ENCODE peak calls at places on chromosomes 5 and 9, in ten cellular contexts. I is hepatic stellate cell; R is stimulated activated CD8-positive, alpha-beta memory T cell treated with anti-CD3 and anti-CD28 coated beads, Interleukin-2, amount 100 ng/mL, for 48 hours; E is cardiac fibroblast; G is upper lobe of left lung; V is heart right ventricle; W is pancreas; K is midbrain; N is RCC 7860; O is NCI-H2029. A is an unnamed sample.

GRCh38 chr5:96703985-96704384 is 41.8 kb downstream of the CAST start:
- DNase-seq in V (no peak), W (no peak), E (no peak), I (no peak), R (no peak), G (no peak), K (no peak), O (no peak), N (no peak), A (no peak)

GRCh38 chr9:34810187-34810524 is 100.2 kb upstream of the CCL21 start:
- DNase-seq in E (no peak), I (no peak), W (no peak), V (no peak), R (no peak), G (no peak), N (no peak), K (no peak), O (no peak), A (no peak)

GRCh38 chr9:110021891-110022290 is 186.1 kb downstream of the C9orf152 start:
- DNase-seq in W (no peak), K (peak; percentile 22), N (no peak), R (no peak), V (no peak), O (no peak), E (no peak), G (no peak), I (no peak), A (no peak)

GRCh38 chr5:37767961-37768360 is 71.9 kb downstream of the GDNF start:
- DNase-seq in K (peak; percentile 84), E (no peak), I (no peak), V (no peak), O (no peak), G (no peak), R (no peak), W (no peak), N (no peak), A (no peak)

GRCh38 chr9:113511047-113511521 is 47.6 kb downstream of the RGS3 start:
- DNase-seq in O (no peak), K (no peak), R (no peak), G (no peak), W (peak; percentile 79), E (no peak), N (peak; percentile 45), I (no peak), V (peak; percentile 62), A (no peak)

GRCh38 chr9:87278971-87279731 is 218.5 kb upstream of the DAPK1 start:
- DNase-seq in O (no peak), W (no peak), E (peak; percentile 41), N (no peak), R (no peak), G (no peak), I (no peak), V (no peak), K (no peak), A (no peak)

GRCh38 chr5:158594595-158595242 is 505.0 kb downstream of the EBF1 start:
- DNase-seq in N (no peak), E (no peak), G (no peak), O (no peak), K (no peak), R (no peak), W (no peak), I (no peak), V (no peak), A (no peak)

GRCh38 chr5:136699661-136700060 is 334.3 kb upstream of the TRPC7 start:
- DNase-seq in G (no peak), I (no peak), N (no peak), V (no peak), K (no peak), O (no peak), E (no peak), R (no peak), W (no peak), A (no peak)

GRCh38 chr5:133340822-133341221 is 271.5 kb downstream of the FSTL4 start:
- DNase-seq in R (no peak), K (no peak), G (no peak), N (no peak), W (no peak), I (no peak), E (no peak), O (no peak), V (no peak), A (no peak)

GRCh38 chr5:141040093-141040762 is 10.9 kb upstream of the PCDHB1 start:
- DNase-seq in N (no peak), G (peak; percentile 88), K (peak; percentile 82), R (no peak), W (peak; percentile 74), O (peak; percentile 92), I (no peak), E (peak; percentile 45), V (peak; percentile 9), A (peak; percentile 67)

GRCh38 chr5:39757121-39757520 is 332.3 kb upstream of the DAB2 start:
- DNase-seq in O (no peak), W (no peak), V (no peak), K (no peak), R (no peak), I (no peak), N (peak; percentile 29), E (peak; percentile 33), G (no peak), A (no peak)

GRCh38 chr9:80147866-80148265 is 576.1 kb downstream of the TLE4 start:
- DNase-seq in I (no peak), G (no peak), K (no peak), E (no peak), R (no peak), W (no peak), N (no peak), V (no peak), O (no peak), A (no peak)

GRCh38 chr5:174970502-174970901 is 246.1 kb downstream of the MSX2 start:
- DNase-seq in N (no peak), I (no peak), R (no peak), O (no peak), E (no peak), W (no peak), G (no peak), K (no peak), V (no peak), A (no peak)

GRCh38 chr5:170863646-170864045 is 1.8 kb downstream of the RANBP17 start:
- DNase-seq in N (no peak), R (no peak), I (no peak), W (no peak), G (no peak), E (peak; percentile 83), V (no peak), O (no peak), K (no peak), A (no peak)

GRCh38 chr5:57715296-57715695 is 232.7 kb upstream of the ACTBL2 start:
- DNase-seq in N (no peak), O (no peak), E (peak; percentile 49), I (no peak), R (no peak), G (no peak), W (no peak), V (no peak), K (no peak), A (no peak)

GRCh38 chr5:56757077-56757476 is 58.3 kb upstream of the MAP3K1 start:
- DNase-seq in N (no peak), E (no peak), O (no peak), W (no peak), K (no peak), V (no peak), G (peak; percentile 27), R (no peak), I (no peak), A (no peak)

GRCh38 chr9:8857330-8858249 is 1058.0 kb upstream of the DMAC1 start:
- DNase-seq in G (peak; percentile 90), E (peak; percentile 34), I (no peak), R (peak; percentile 11), K (peak; percentile 83), W (peak; percentile 38), V (peak; percentile 55), N (peak; percentile 65), O (no peak), A (peak; percentile 21)

GRCh38 chr5:146040559-146040958 is 64.8 kb downstream of the PLAC8L1 start:
- DNase-seq in O (no peak), W (no peak), N (no peak), I (no peak), K (no peak), R (no peak), G (no peak), V (peak; percentile 16), E (no peak), A (no peak)

GRCh38 chr5:14138608-14139540 is 4.3 kb upstream of the TRIO start:
- DNase-seq in W (no peak), O (no peak), E (no peak), N (no peak), G (no peak), I (no peak), R (no peak), V (no peak), K (no peak), A (no peak)

GRCh38 chr5:91443028-91443427 is 59.9 kb upstream of the ARRDC3 start:
- DNase-seq in K (no peak), I (peak; percentile 6), G (no peak), R (no peak), O (no peak), E (peak; percentile 62), N (peak; percentile 5), V (no peak), W (no peak), A (no peak)

GRCh38 chr5:181100121-181101015 is 30.6 kb downstream of the OR2V1 start:
- DNase-seq in E (no peak), R (peak; percentile 14), I (no peak), W (no peak), G (peak; percentile 84), K (no peak), N (no peak), O (no peak), V (no peak), A (no peak)

GRCh38 chr5:150454492-150455229 is 5.1 kb upstream of the RPS14 start:
- DNase-seq in V (no peak), O (no peak), W (no peak), G (no peak), R (no peak), I (no peak), K (no peak), N (no peak), E (no peak), A (no peak)

GRCh38 chr9:76926324-76926731 is 20.4 kb upstream of the PRUNE2 start:
- DNase-seq in E (peak; percentile 99), G (no peak), W (no peak), V (no peak), R (no peak), N (peak; percentile 86), K (no peak), O (no peak), I (peak; percentile 51), A (no peak)

GRCh38 chr5:131416729-131417128 is 152.9 kb downstream of the CDC42SE2 start:
- DNase-seq in V (no peak), G (no peak), O (no peak), K (no peak), R (no peak), N (no peak), E (no peak), I (no peak), W (no peak), A (no peak)